ENCODE peak calls at places on chromosomes 3 and 15, in four cellular contexts. Q is hepatocyte, A is OCI-LY7, R is HCT116. V is an unnamed sample.

GRCh38 chr15:57160823-57161560 is 215.3 kb upstream of the CGNL1 start:
- DNase-seq in Q (no peak), A (no peak), R (no peak), V (no peak)

GRCh38 chr3:32865364-32865763 is 47.6 kb downstream of the TRIM71 start:
- DNase-seq in Q (peak), A (no peak), R (no peak), V (no peak)

GRCh38 chr3:186625600-186626042 is 12.8 kb downstream of the AHSG start:
- DNase-seq in Q (no peak), A (no peak), R (no peak), V (no peak)

GRCh38 chr15:101206173-101206572 is 45.7 kb downstream of the CHSY1 start:
- DNase-seq in Q (no peak), A (no peak), R (no peak), V (no peak)

GRCh38 chr3:161171113-161171512 is 50.0 kb upstream of the NMD3 start:
- DNase-seq in Q (peak), A (no peak), R (no peak), V (no peak)

GRCh38 chr15:32100286-32100685 is 70.0 kb downstream of the CHRNA7 start:
- DNase-seq in Q (no peak), A (no peak), R (no peak), V (no peak)

GRCh38 chr3:15486020-15486419 is 35.5 kb downstream of the COLQ start:
- DNase-seq in Q (no peak), A (no peak), R (no peak), V (no peak)

GRCh38 chr3:101851833-101852232 is 2.5 kb downstream of the NFKBIZ start:
- DNase-seq in Q (no peak), A (no peak), R (no peak), V (no peak)

GRCh38 chr3:122255757-122256439 is 69.2 kb upstream of the CSTA start:
- DNase-seq in Q (no peak), A (peak), R (no peak), V (peak)

DNA sequence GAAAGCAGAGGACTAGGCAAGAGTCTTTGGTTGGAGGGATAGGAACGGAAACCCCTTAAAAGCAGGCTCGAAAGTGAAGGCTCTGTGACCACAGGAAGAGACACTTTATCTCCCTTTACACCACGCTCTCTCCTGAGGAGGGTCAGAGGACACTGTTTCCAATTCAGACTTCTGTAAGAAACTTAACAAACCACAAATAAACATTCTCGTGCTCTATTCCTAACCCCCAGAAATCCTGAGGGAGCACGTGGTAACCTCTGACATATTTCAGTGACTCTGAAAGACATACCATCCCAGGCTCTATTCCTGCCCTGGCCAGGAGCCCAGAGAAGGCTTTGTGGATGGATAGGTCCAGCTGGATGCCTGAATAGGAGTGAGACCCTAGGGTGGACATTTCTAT is 168.2 kb upstream of the NDN start:
- DNase-seq in Q (no peak), A (no peak), R (no peak), V (peak)
- H3K4me2 ChIP-seq in Q (no peak), A (no peak), R (no peak), V (peak)

DNA sequence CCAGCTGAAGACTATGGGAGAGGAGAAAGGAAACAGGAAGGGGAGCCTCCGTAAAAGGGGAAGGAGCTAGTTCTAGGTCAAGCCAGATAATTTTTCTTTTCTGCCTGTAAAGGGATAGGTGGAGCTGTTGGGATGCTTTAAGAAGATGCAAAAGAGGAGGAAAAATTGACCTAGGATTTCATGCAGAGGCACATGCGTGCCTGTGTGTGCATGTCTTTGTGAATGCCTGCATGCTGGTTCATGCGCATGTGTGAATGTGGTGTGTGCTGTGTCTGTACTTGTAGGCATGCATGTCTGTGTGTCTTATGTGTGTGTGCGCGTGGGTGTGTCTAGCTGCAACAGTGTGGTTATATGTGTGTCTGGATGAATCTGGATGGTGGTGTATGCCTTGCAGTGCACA is 27.3 kb downstream of the CCDC33 start:
- DNase-seq in Q (no peak), A (no peak), R (no peak), V (no peak)
- TF ChIP-seq CTCF in Q (no peak), A (no peak), R (no peak), V (no peak)

DNA sequence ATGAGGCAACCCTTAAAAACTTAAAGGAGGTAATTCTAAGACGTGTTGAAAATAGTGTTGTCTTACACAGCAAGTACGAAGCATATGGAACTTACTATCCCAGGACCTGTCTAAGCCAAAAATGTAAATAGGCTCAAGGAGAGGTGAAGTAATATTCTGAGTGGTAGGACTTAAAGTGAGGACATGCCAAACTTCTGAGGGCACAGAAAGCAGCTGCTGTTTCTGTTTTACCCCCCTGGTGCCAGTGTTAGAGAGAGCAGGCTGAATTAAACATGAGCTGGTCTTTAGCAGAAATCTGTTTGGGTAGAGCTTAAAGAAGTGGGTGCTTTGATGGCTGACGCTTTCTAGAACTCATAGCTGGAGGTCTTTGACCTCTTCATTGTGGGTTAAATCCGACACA is 149.7 kb upstream of the NPHP3 start:
- DNase-seq in Q (no peak), A (no peak), R (no peak), V (no peak)
- H3K4me2 ChIP-seq in Q (no peak), A (no peak), R (no peak), V (no peak)

GRCh38 chr15:67720556-67721175 is 104.6 kb upstream of the SKOR1 start:
- DNase-seq in Q (no peak), A (peak), R (no peak), V (no peak)

GRCh38 chr15:67724679-67725365 is 100.5 kb upstream of the SKOR1 start:
- DNase-seq in Q (no peak), A (no peak), R (no peak), V (no peak)

GRCh38 chr15:67721996-67722395 is 103.3 kb upstream of the SKOR1 start:
- DNase-seq in Q (no peak), A (no peak), R (no peak), V (no peak)

GRCh38 chr15:67723294-67724024 is 101.8 kb upstream of the SKOR1 start:
- DNase-seq in Q (no peak), A (no peak), R (no peak), V (no peak)

DNA sequence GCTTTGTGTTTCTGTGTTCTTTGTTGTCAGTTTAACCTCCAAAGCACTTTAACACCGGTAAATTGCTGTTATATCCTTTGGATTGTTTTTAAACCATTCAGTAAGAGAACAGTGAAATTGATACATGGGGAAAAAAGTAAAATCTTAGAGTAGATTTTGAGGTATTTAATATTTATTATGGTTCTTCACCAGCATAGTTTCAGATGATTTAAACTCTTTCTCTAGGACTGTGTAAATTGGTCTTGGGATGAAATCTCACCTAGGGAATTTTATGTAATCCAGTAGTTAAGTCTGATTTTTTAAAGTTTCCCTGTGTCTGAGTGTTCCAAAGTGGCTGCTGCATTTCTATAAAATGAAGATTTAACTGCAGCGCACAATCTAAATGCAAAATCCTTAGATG is 102.9 kb upstream of the SKOR1 start:
- DNase-seq in Q (no peak), A (no peak), R (no peak), V (no peak)
- TF ChIP-seq CTCF in Q (no peak), A (no peak), R (no peak), V (no peak)

GRCh38 chr3:13235897-13236296 is 162.7 kb upstream of the IQSEC1 start:
- DNase-seq in Q (no peak), A (no peak), R (no peak), V (no peak)
- H3K4me2 ChIP-seq in Q (no peak), A (peak), R (peak), V (no peak)

GRCh38 chr3:169215953-169216352 is 447.6 kb downstream of the MECOM start:
- DNase-seq in Q (no peak), A (no peak), R (no peak), V (no peak)

GRCh38 chr3:169215461-169215860 is 448.1 kb downstream of the MECOM start:
- DNase-seq in Q (no peak), A (no peak), R (no peak), V (no peak)

DNA sequence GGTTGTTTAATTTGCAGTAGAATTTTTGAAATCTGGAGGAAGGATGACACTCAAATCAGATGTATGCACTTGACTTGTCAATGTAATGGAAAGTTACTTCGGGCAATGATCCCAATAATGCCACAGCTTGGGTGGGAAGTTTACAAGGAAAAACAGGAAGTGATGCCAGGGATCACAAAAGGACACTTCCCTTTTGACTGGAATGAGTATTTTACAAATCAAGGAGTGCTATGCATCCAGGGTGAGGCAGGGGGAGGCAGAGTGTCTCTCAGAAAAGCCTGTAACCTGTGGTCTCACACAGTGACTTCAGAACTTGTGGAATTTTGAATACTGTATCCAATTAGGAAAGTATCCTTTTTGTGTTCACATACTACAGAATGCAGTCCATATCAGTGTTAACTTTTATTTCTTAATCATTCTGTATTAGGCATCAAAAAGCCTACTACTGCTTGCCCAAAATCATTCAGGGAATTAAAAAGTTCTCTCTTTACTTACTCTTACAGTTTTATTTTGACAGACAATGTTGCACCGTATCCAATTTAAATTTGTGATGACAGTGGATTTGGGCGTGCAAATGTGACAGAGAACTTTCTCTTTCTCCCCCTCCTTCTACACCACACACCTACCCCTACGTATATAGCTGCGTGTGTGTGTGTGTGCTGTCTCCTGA is 445.1 kb downstream of the MECOM start:
- DNase-seq in Q (peak), A (no peak), R (peak), V (peak)
- TF ChIP-seq CTCF in Q (peak), A (peak), R (peak), V (peak)